ENCODE peak calls at places on chromosomes 4 and X, in eight cellular contexts. One of them, this sample, is unnamed.

GRCh38 chr4:186644737-186645261 is 78.9 kb downstream of the FAT1 start:
- DNase-seq in dorsolateral prefrontal cortex: no peak
- DNase-seq in ovary: no peak
- DNase-seq in cardiac muscle cell: peak
- DNase-seq in psoas muscle: no peak
- DNase-seq in body of pancreas: peak
- DNase-seq in H9: no peak
- DNase-seq in BE2C: no peak
- DNase-seq in this sample: no peak

GRCh38 chrX:104513162-104513561 is 52.8 kb upstream of the IL1RAPL2 start:
- DNase-seq in H9: no peak
- DNase-seq in cardiac muscle cell: no peak
- DNase-seq in ovary: no peak
- DNase-seq in body of pancreas: no peak
- DNase-seq in dorsolateral prefrontal cortex: no peak
- DNase-seq in BE2C: no peak
- DNase-seq in psoas muscle: no peak
- DNase-seq in this sample: no peak

GRCh38 chrX:80751456-80751855 is 58.2 kb downstream of the BRWD3 start:
- DNase-seq in ovary: no peak
- DNase-seq in dorsolateral prefrontal cortex: no peak
- DNase-seq in cardiac muscle cell: no peak
- DNase-seq in H9: no peak
- DNase-seq in body of pancreas: no peak
- DNase-seq in psoas muscle: no peak
- DNase-seq in BE2C: no peak
- DNase-seq in this sample: no peak

GRCh38 chr4:123520376-123520775 is 123.8 kb downstream of the SPRY1 start:
- DNase-seq in H9: no peak
- DNase-seq in ovary: no peak
- DNase-seq in body of pancreas: no peak
- DNase-seq in BE2C: no peak
- DNase-seq in psoas muscle: no peak
- DNase-seq in cardiac muscle cell: no peak
- DNase-seq in dorsolateral prefrontal cortex: no peak
- DNase-seq in this sample: no peak

GRCh38 chrX:69150294-69150960 is 14.8 kb downstream of the PJA1 start:
- DNase-seq in dorsolateral prefrontal cortex: no peak
- DNase-seq in body of pancreas: no peak
- DNase-seq in H9: no peak
- DNase-seq in psoas muscle: no peak
- DNase-seq in BE2C: no peak
- DNase-seq in ovary: no peak
- DNase-seq in cardiac muscle cell: no peak
- DNase-seq in this sample: no peak

GRCh38 chr4:110702326-110702725 is 79.4 kb upstream of the PITX2 start:
- DNase-seq in dorsolateral prefrontal cortex: no peak
- DNase-seq in H9: no peak
- DNase-seq in body of pancreas: no peak
- DNase-seq in psoas muscle: no peak
- DNase-seq in ovary: no peak
- DNase-seq in BE2C: no peak
- DNase-seq in cardiac muscle cell: no peak
- DNase-seq in this sample: no peak

GRCh38 chr4:84644087-84644486 is 61.2 kb downstream of the CDS1 start:
- DNase-seq in BE2C: no peak
- DNase-seq in cardiac muscle cell: no peak
- DNase-seq in body of pancreas: no peak
- DNase-seq in psoas muscle: no peak
- DNase-seq in ovary: no peak
- DNase-seq in dorsolateral prefrontal cortex: no peak
- DNase-seq in H9: no peak
- DNase-seq in this sample: no peak

GRCh38 chrX:9788908-9789307 is 2.7 kb downstream of the SHROOM2 start:
- DNase-seq in ovary: peak
- DNase-seq in body of pancreas: peak
- DNase-seq in BE2C: no peak
- DNase-seq in psoas muscle: no peak
- DNase-seq in cardiac muscle cell: peak
- DNase-seq in H9: no peak
- DNase-seq in dorsolateral prefrontal cortex: no peak
- DNase-seq in this sample: no peak

GRCh38 chr4:101621120-101621519 is 169.4 kb upstream of the BANK1 start:
- DNase-seq in BE2C: no peak
- DNase-seq in ovary: no peak
- DNase-seq in body of pancreas: no peak
- DNase-seq in dorsolateral prefrontal cortex: no peak
- DNase-seq in cardiac muscle cell: peak
- DNase-seq in H9: no peak
- DNase-seq in psoas muscle: no peak
- DNase-seq in this sample: no peak

GRCh38 chr4:15132739-15133138 is 130.5 kb downstream of the CPEB2 start:
- DNase-seq in cardiac muscle cell: peak
- DNase-seq in ovary: no peak
- DNase-seq in BE2C: peak
- DNase-seq in psoas muscle: no peak
- DNase-seq in body of pancreas: no peak
- DNase-seq in H9: no peak
- DNase-seq in dorsolateral prefrontal cortex: peak
- DNase-seq in this sample: no peak

GRCh38 chr4:117700111-117700892 is 334.0 kb upstream of the NDST3 start:
- DNase-seq in cardiac muscle cell: no peak
- DNase-seq in ovary: no peak
- DNase-seq in psoas muscle: no peak
- DNase-seq in H9: no peak
- DNase-seq in body of pancreas: no peak
- DNase-seq in dorsolateral prefrontal cortex: no peak
- DNase-seq in BE2C: no peak
- DNase-seq in this sample: no peak
- TF ChIP-seq CTCF in cardiac muscle cell: no peak
- TF ChIP-seq CTCF in ovary: no peak
- TF ChIP-seq CTCF in psoas muscle: no peak
- TF ChIP-seq CTCF in H9: peak
- TF ChIP-seq CTCF in body of pancreas: no peak
- TF ChIP-seq CTCF in dorsolateral prefrontal cortex: no peak
- TF ChIP-seq CTCF in BE2C: peak
- TF ChIP-seq CTCF in this sample: peak

DNA sequence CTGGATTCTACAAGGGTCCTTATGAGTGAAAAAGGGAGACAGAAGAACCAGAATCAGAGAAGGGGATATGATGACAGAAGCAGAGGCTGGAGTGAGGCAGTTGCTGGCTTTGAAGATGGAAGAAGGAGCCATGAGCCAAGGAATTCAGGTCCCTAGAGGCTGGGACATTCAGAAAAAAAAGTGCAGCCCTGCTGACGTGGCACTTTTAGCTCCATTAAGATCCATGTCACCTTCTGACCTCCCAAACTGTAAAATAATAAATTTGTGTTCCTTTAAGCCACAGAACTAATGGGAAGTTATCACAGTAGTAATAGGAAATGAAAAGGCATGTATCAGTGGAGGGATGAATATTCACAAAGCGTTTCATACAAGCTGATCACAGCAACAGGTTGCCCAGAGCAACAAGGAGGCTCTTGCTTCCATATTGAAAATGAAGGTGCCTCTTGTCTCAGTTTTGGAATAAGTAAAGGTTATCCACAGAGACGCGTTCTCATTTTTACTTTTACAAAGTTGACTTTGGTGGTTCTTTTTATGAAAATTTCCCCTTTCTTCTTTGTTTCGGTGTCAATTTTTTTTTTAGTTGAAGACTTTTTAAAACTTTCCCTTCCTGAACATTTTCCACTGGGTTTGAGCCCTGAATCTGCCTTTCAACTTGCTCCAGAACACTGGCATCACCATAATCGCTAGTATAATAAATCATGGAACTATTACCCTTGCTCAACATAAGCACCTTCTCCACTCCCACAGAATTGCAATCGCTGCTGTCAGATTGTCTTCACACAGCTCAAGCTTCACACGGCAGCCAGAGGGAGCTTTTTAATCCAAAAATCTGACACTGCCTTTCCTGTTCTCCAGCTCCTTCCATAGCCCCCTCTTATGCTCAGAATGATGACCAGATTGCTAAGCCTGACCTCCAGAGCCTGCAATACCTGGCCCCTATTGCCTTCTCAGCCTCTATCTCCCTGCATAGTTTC is 127.6 kb upstream of the RBPJ start:
- DNase-seq in ovary: no peak
- DNase-seq in cardiac muscle cell: no peak
- DNase-seq in psoas muscle: no peak
- DNase-seq in H9: no peak
- DNase-seq in dorsolateral prefrontal cortex: no peak
- DNase-seq in BE2C: no peak
- DNase-seq in body of pancreas: no peak
- DNase-seq in this sample: no peak
- TF ChIP-seq CTCF in ovary: no peak
- TF ChIP-seq CTCF in cardiac muscle cell: no peak
- TF ChIP-seq CTCF in psoas muscle: no peak
- TF ChIP-seq CTCF in H9: no peak
- TF ChIP-seq CTCF in dorsolateral prefrontal cortex: peak
- TF ChIP-seq CTCF in BE2C: peak
- TF ChIP-seq CTCF in body of pancreas: no peak
- TF ChIP-seq CTCF in this sample: no peak

DNA sequence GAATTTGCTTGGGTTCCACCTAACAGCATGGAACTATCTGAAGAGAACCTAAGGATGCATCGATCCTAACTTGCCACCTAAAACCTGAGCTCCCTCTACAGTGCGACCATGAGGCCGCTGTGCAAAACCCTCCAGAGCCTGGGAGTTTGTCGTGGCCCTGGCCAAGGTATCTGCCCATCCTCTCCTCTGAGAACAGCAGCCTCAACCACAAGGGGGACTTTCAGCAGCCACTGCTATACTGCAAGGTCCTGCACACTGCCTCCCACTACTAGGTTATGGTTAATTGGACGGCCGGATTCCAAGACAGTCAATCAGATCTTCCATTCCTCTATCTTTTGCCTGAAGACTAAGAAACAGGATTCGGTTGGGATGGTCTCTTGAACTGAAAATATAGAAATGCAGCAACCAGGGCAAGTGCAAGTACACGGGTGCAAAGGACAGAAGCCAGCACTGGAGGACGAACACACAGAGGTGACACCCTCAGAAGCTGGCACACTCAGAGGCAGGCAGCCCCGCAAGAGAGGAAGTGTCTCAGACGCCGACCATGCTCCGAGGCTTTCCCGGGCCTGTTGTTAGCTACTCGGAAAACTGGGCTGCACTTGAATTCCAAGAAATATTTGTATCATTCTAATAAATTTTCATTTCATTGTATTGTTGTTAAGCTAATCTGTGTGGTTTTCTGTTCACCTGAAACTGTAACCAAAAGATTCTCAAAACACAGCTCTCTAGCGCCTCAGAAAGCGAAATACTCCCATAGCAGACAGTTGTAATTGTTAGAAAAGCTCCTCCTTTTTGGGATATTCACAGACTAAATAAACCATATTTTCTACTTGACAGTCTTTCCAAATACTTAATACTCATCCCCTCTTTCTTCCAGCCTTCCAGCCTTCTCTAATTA is 63.3 kb downstream of the AFAP1 start:
- DNase-seq in dorsolateral prefrontal cortex: no peak
- DNase-seq in body of pancreas: no peak
- DNase-seq in psoas muscle: no peak
- DNase-seq in cardiac muscle cell: peak
- DNase-seq in H9: peak
- DNase-seq in ovary: no peak
- DNase-seq in BE2C: peak
- DNase-seq in this sample: peak
- TF ChIP-seq CTCF in dorsolateral prefrontal cortex: no peak
- TF ChIP-seq CTCF in body of pancreas: no peak
- TF ChIP-seq CTCF in psoas muscle: no peak
- TF ChIP-seq CTCF in cardiac muscle cell: peak
- TF ChIP-seq CTCF in H9: peak
- TF ChIP-seq CTCF in ovary: no peak
- TF ChIP-seq CTCF in BE2C: peak
- TF ChIP-seq CTCF in this sample: peak

GRCh38 chr4:171067422-171067821 is 745.8 kb upstream of the GALNTL6 start:
- DNase-seq in psoas muscle: no peak
- DNase-seq in dorsolateral prefrontal cortex: no peak
- DNase-seq in cardiac muscle cell: no peak
- DNase-seq in body of pancreas: no peak
- DNase-seq in H9: no peak
- DNase-seq in ovary: no peak
- DNase-seq in BE2C: no peak
- DNase-seq in this sample: no peak
- TF ChIP-seq CTCF in psoas muscle: no peak
- TF ChIP-seq CTCF in dorsolateral prefrontal cortex: no peak
- TF ChIP-seq CTCF in cardiac muscle cell: no peak
- TF ChIP-seq CTCF in body of pancreas: peak
- TF ChIP-seq CTCF in H9: no peak
- TF ChIP-seq CTCF in ovary: no peak
- TF ChIP-seq CTCF in BE2C: no peak
- TF ChIP-seq CTCF in this sample: no peak

GRCh38 chr4:122453384-122454000 is 3.0 kb downstream of the IL2 start:
- DNase-seq in cardiac muscle cell: no peak
- DNase-seq in H9: no peak
- DNase-seq in body of pancreas: no peak
- DNase-seq in psoas muscle: no peak
- DNase-seq in dorsolateral prefrontal cortex: no peak
- DNase-seq in ovary: no peak
- DNase-seq in BE2C: no peak
- DNase-seq in this sample: no peak

GRCh38 chr4:122456228-122457106 is at the start of gene IL2:
- DNase-seq in BE2C: no peak
- DNase-seq in cardiac muscle cell: no peak
- DNase-seq in psoas muscle: no peak
- DNase-seq in ovary: no peak
- DNase-seq in H9: no peak
- DNase-seq in body of pancreas: no peak
- DNase-seq in dorsolateral prefrontal cortex: no peak
- DNase-seq in this sample: no peak

DNA sequence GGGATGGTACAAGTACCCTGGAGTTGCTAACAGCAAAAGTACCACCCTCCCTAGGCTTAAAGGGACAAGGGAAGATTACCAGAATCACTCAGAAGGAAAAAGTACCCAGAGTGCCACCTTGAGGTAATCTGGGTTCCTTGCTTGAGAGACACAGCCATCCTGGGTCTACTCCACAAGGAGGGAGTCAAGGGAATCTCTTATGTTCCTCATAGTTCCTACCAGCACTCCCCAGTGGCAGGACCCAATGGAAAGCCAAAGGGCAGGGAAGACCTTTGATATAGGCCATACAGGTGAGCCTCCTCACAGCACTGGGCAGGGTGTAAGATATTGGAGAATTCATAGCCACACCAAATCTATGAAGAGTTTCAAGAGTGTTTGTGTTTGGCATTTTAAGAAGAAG is 5.7 kb downstream of the IL2 start:
- DNase-seq in psoas muscle: no peak
- DNase-seq in ovary: no peak
- DNase-seq in cardiac muscle cell: peak
- DNase-seq in H9: peak
- DNase-seq in dorsolateral prefrontal cortex: no peak
- DNase-seq in body of pancreas: no peak
- DNase-seq in BE2C: no peak
- DNase-seq in this sample: peak
- TF ChIP-seq CTCF in psoas muscle: no peak
- TF ChIP-seq CTCF in ovary: no peak
- TF ChIP-seq CTCF in cardiac muscle cell: peak
- TF ChIP-seq CTCF in H9: peak
- TF ChIP-seq CTCF in dorsolateral prefrontal cortex: no peak
- TF ChIP-seq CTCF in body of pancreas: no peak
- TF ChIP-seq CTCF in BE2C: peak
- TF ChIP-seq CTCF in this sample: no peak

This sample was measured in nephron progenitor cell.